ENCODE peak calls at places on chromosomes 6 and 20, in seven cellular contexts. One of them, this sample, is unnamed.
A peak's percentile ranks its signal among the peaks of the same experiment; 100 is the strongest.

GRCh38 chr6:53659458-53659857 is 6.1 kb downstream of the KLHL31 start:
- DNase-seq in cardiac fibroblast: no peak
- DNase-seq in naive B cell: no peak
- DNase-seq in amygdala: no peak
- DNase-seq in glutamatergic neuron: no peak
- DNase-seq in fibroblast of mammary gland: no peak
- DNase-seq in NCI-H774: no peak
- DNase-seq in this sample: no peak

GRCh38 chr6:43575105-43575771 is 600 bp downstream of the XPO5 start:
- DNase-seq in cardiac fibroblast: no peak
- DNase-seq in naive B cell: no peak
- DNase-seq in amygdala: peak; percentile 27
- DNase-seq in glutamatergic neuron: peak; percentile 52
- DNase-seq in fibroblast of mammary gland: peak; percentile 11
- DNase-seq in NCI-H774: no peak
- DNase-seq in this sample: no peak

GRCh38 chr6:169857343-169858292 is 106.2 kb downstream of the ERMARD start:
- DNase-seq in cardiac fibroblast: no peak
- DNase-seq in naive B cell: no peak
- DNase-seq in amygdala: no peak
- DNase-seq in glutamatergic neuron: no peak
- DNase-seq in fibroblast of mammary gland: no peak
- DNase-seq in NCI-H774: no peak
- DNase-seq in this sample: no peak

GRCh38 chr6:26360451-26361416 is 4.3 kb upstream of the BTN3A2 start:
- DNase-seq in cardiac fibroblast: no peak
- DNase-seq in naive B cell: no peak
- DNase-seq in amygdala: no peak
- DNase-seq in glutamatergic neuron: no peak
- DNase-seq in fibroblast of mammary gland: no peak
- DNase-seq in NCI-H774: no peak
- DNase-seq in this sample: no peak

GRCh38 chr6:55069132-55069781 is 105.1 kb upstream of the HCRTR2 start:
- DNase-seq in cardiac fibroblast: peak; percentile 66
- DNase-seq in naive B cell: no peak
- DNase-seq in amygdala: no peak
- DNase-seq in glutamatergic neuron: peak; percentile 25
- DNase-seq in fibroblast of mammary gland: peak; percentile 57
- DNase-seq in NCI-H774: no peak
- DNase-seq in this sample: no peak

GRCh38 chr6:32216292-32216691 is 7.6 kb downstream of the NOTCH4 start:
- DNase-seq in cardiac fibroblast: no peak
- DNase-seq in naive B cell: no peak
- DNase-seq in amygdala: no peak
- DNase-seq in glutamatergic neuron: no peak
- DNase-seq in fibroblast of mammary gland: no peak
- DNase-seq in NCI-H774: no peak
- DNase-seq in this sample: no peak

GRCh38 chr20:60101201-60101893 is 143.1 kb downstream of the CDH26 start:
- DNase-seq in cardiac fibroblast: no peak
- DNase-seq in naive B cell: no peak
- DNase-seq in amygdala: no peak
- DNase-seq in glutamatergic neuron: no peak
- DNase-seq in fibroblast of mammary gland: no peak
- DNase-seq in NCI-H774: no peak
- DNase-seq in this sample: no peak

GRCh38 chr20:38303908-38304379 is at the start of gene BPI:
- DNase-seq in cardiac fibroblast: no peak
- DNase-seq in naive B cell: no peak
- DNase-seq in amygdala: no peak
- DNase-seq in glutamatergic neuron: no peak
- DNase-seq in fibroblast of mammary gland: no peak
- DNase-seq in NCI-H774: no peak
- DNase-seq in this sample: no peak

GRCh38 chr20:52469143-52469542 is 277.6 kb upstream of the ZFP64 start:
- DNase-seq in cardiac fibroblast: no peak
- DNase-seq in naive B cell: no peak
- DNase-seq in amygdala: no peak
- DNase-seq in glutamatergic neuron: no peak
- DNase-seq in fibroblast of mammary gland: no peak
- DNase-seq in NCI-H774: no peak
- DNase-seq in this sample: no peak

GRCh38 chr6:31402324-31403282 is 792 bp upstream of the MICA start:
- DNase-seq in cardiac fibroblast: peak; percentile 20
- DNase-seq in naive B cell: peak; percentile 58
- DNase-seq in amygdala: no peak
- DNase-seq in glutamatergic neuron: no peak
- DNase-seq in fibroblast of mammary gland: peak; percentile 41
- DNase-seq in NCI-H774: no peak
- DNase-seq in this sample: peak; percentile 63